ENCODE peak calls at places on chromosomes 3 and 15, in seven cellular contexts. One of them, this sample, is unnamed.

GRCh38 chr15:82810061-82810862 is 834 bp downstream of the WHAMM start:
- DNase-seq in GM12892: no peak
- DNase-seq in EH: peak; percentile 76
- DNase-seq in lower lobe of right lung: peak; percentile 63
- DNase-seq in NCI-H2081: peak; percentile 46
- DNase-seq in bronchial epithelial cell: peak; percentile 43
- DNase-seq in GM23338: peak; percentile 60
- DNase-seq in this sample: no peak

GRCh38 chr15:89320200-89320599 is 14.4 kb downstream of the POLG start:
- DNase-seq in GM12892: no peak
- DNase-seq in EH: no peak
- DNase-seq in lower lobe of right lung: no peak
- DNase-seq in NCI-H2081: no peak
- DNase-seq in bronchial epithelial cell: no peak
- DNase-seq in GM23338: no peak
- DNase-seq in this sample: no peak

GRCh38 chr3:15086699-15087098 is 12.2 kb downstream of the RBSN start:
- DNase-seq in GM12892: no peak
- DNase-seq in EH: no peak
- DNase-seq in lower lobe of right lung: no peak
- DNase-seq in NCI-H2081: no peak
- DNase-seq in bronchial epithelial cell: no peak
- DNase-seq in GM23338: no peak
- DNase-seq in this sample: no peak

GRCh38 chr15:58182460-58183163 is 44.4 kb downstream of the AQP9 start:
- DNase-seq in GM12892: peak; percentile 17
- DNase-seq in EH: peak; percentile 53
- DNase-seq in lower lobe of right lung: no peak
- DNase-seq in NCI-H2081: peak; percentile 46
- DNase-seq in bronchial epithelial cell: peak; percentile 52
- DNase-seq in GM23338: peak; percentile 83
- DNase-seq in this sample: peak; percentile 19

GRCh38 chr3:181974198-181974597 is 262.5 kb downstream of the SOX2 start:
- DNase-seq in GM12892: no peak
- DNase-seq in EH: no peak
- DNase-seq in lower lobe of right lung: no peak
- DNase-seq in NCI-H2081: no peak
- DNase-seq in bronchial epithelial cell: peak; percentile 95
- DNase-seq in GM23338: no peak
- DNase-seq in this sample: no peak

GRCh38 chr15:37880009-37880834 is 54.2 kb upstream of the TMCO5A start:
- DNase-seq in GM12892: no peak
- DNase-seq in EH: peak; percentile 81
- DNase-seq in lower lobe of right lung: no peak
- DNase-seq in NCI-H2081: peak; percentile 52
- DNase-seq in bronchial epithelial cell: peak; percentile 56
- DNase-seq in GM23338: peak; percentile 78
- DNase-seq in this sample: peak; percentile 24

GRCh38 chr3:171770689-171771620 is 39.3 kb downstream of the PLD1 start:
- DNase-seq in GM12892: no peak
- DNase-seq in EH: peak; percentile 72
- DNase-seq in lower lobe of right lung: no peak
- DNase-seq in NCI-H2081: no peak
- DNase-seq in bronchial epithelial cell: peak; percentile 91
- DNase-seq in GM23338: peak; percentile 83
- DNase-seq in this sample: no peak

GRCh38 chr3:147574622-147575021 is 165.5 kb downstream of the ZIC1 start:
- DNase-seq in GM12892: no peak
- DNase-seq in EH: no peak
- DNase-seq in lower lobe of right lung: no peak
- DNase-seq in NCI-H2081: no peak
- DNase-seq in bronchial epithelial cell: no peak
- DNase-seq in GM23338: no peak
- DNase-seq in this sample: no peak

GRCh38 chr3:38177175-38177574 is 11.8 kb downstream of the OXSR1 start:
- DNase-seq in GM12892: no peak
- DNase-seq in EH: no peak
- DNase-seq in lower lobe of right lung: no peak
- DNase-seq in NCI-H2081: no peak
- DNase-seq in bronchial epithelial cell: no peak
- DNase-seq in GM23338: no peak
- DNase-seq in this sample: no peak

GRCh38 chr15:85764649-85765277 is 30.0 kb downstream of the KLHL25 start:
- DNase-seq in GM12892: no peak
- DNase-seq in EH: peak; percentile 59
- DNase-seq in lower lobe of right lung: no peak
- DNase-seq in NCI-H2081: no peak
- DNase-seq in bronchial epithelial cell: no peak
- DNase-seq in GM23338: no peak
- DNase-seq in this sample: no peak

GRCh38 chr3:152461460-152461859 is 192.7 kb downstream of the MBNL1 start:
- DNase-seq in GM12892: no peak
- DNase-seq in EH: no peak
- DNase-seq in lower lobe of right lung: no peak
- DNase-seq in NCI-H2081: no peak
- DNase-seq in bronchial epithelial cell: peak; percentile 44
- DNase-seq in GM23338: no peak
- DNase-seq in this sample: no peak

GRCh38 chr3:147943265-147943945 is 534.2 kb downstream of the ZIC1 start:
- DNase-seq in GM12892: no peak
- DNase-seq in EH: peak; percentile 96
- DNase-seq in lower lobe of right lung: no peak
- DNase-seq in NCI-H2081: no peak
- DNase-seq in bronchial epithelial cell: peak; percentile 67
- DNase-seq in GM23338: no peak
- DNase-seq in this sample: peak; percentile 84

GRCh38 chr3:182818296-182818978 is 25.1 kb downstream of the ATP11B start:
- DNase-seq in GM12892: no peak
- DNase-seq in EH: no peak
- DNase-seq in lower lobe of right lung: no peak
- DNase-seq in NCI-H2081: no peak
- DNase-seq in bronchial epithelial cell: no peak
- DNase-seq in GM23338: no peak
- DNase-seq in this sample: no peak

GRCh38 chr15:23912191-23912590 is 225.1 kb upstream of the NDN start:
- DNase-seq in GM12892: no peak
- DNase-seq in EH: no peak
- DNase-seq in lower lobe of right lung: no peak
- DNase-seq in NCI-H2081: no peak
- DNase-seq in bronchial epithelial cell: no peak
- DNase-seq in GM23338: peak; percentile 73
- DNase-seq in this sample: no peak

GRCh38 chr15:91853968-91854943 is 748 bp downstream of the SLCO3A1 start:
- DNase-seq in GM12892: no peak
- DNase-seq in EH: peak; percentile 25
- DNase-seq in lower lobe of right lung: peak; percentile 73
- DNase-seq in NCI-H2081: no peak
- DNase-seq in bronchial epithelial cell: peak; percentile 33
- DNase-seq in GM23338: peak; percentile 60
- DNase-seq in this sample: no peak

GRCh38 chr3:170355738-170356595 is 1.5 kb upstream of the SKIL start:
- DNase-seq in GM12892: no peak
- DNase-seq in EH: peak; percentile 49
- DNase-seq in lower lobe of right lung: peak; percentile 63
- DNase-seq in NCI-H2081: no peak
- DNase-seq in bronchial epithelial cell: peak; percentile 59
- DNase-seq in GM23338: peak; percentile 62
- DNase-seq in this sample: no peak

GRCh38 chr3:57038466-57039164 is 21.8 kb upstream of the SPATA12 start:
- DNase-seq in GM12892: no peak
- DNase-seq in EH: no peak
- DNase-seq in lower lobe of right lung: no peak
- DNase-seq in NCI-H2081: no peak
- DNase-seq in bronchial epithelial cell: no peak
- DNase-seq in GM23338: no peak
- DNase-seq in this sample: no peak

GRCh38 chr3:138364356-138365252 is 16.2 kb downstream of the MRAS start:
- DNase-seq in GM12892: no peak
- DNase-seq in EH: no peak
- DNase-seq in lower lobe of right lung: no peak
- DNase-seq in NCI-H2081: no peak
- DNase-seq in bronchial epithelial cell: no peak
- DNase-seq in GM23338: no peak
- DNase-seq in this sample: no peak

GRCh38 chr3:177229791-177230190 is 32.5 kb upstream of the TBL1XR1 start:
- DNase-seq in GM12892: no peak
- DNase-seq in EH: peak; percentile 6
- DNase-seq in lower lobe of right lung: no peak
- DNase-seq in NCI-H2081: no peak
- DNase-seq in bronchial epithelial cell: no peak
- DNase-seq in GM23338: no peak
- DNase-seq in this sample: no peak

This sample was measured in GM04504.